ENCODE peak calls at places on chromosomes 4 and X, in nine cellular contexts. L is kidney glomerular epithelial cell; T is AG09319; V is activated CD8-positive, alpha-beta T cell treated with anti-CD3 and anti-CD28 coated beads for 36 hours; J is astrocyte; Z is endothelial cell; U is stimulated activated CD8-positive, alpha-beta memory T cell treated with anti-CD3 and anti-CD28 coated beads, Interleukin-7, amount 100 ng/mL, for 1 hour; Y is NCI-H1092 treated with DMSO at 0.1 percent for 48 hours; C is stromal cell of bone marrow. S is an unnamed sample.

GRCh38 chr4:77619408-77619807 is 13.8 kb downstream of the CXCL13 start:
- DNase-seq in L (no peak), T (no peak), V (no peak), J (no peak), Z (no peak), U (no peak), Y (no peak), C (peak; percentile 6), S (no peak)

GRCh38 chrX:130539721-130540321 is 138.0 kb downstream of the RBMX2 start:
- DNase-seq in L (no peak), T (peak; percentile 19), V (peak; percentile 56), J (peak; percentile 4), Z (peak; percentile 28), U (no peak), Y (peak; percentile 47), C (peak; percentile 20), S (no peak)

GRCh38 chr4:13432453-13432852 is 51.7 kb downstream of the RAB28 start:
- DNase-seq in L (no peak), T (no peak), V (no peak), J (peak; percentile 37), Z (no peak), U (no peak), Y (no peak), C (no peak), S (no peak)

GRCh38 chr4:89422441-89422950 is 114.9 kb upstream of the GPRIN3 start:
- DNase-seq in L (no peak), T (no peak), V (no peak), J (peak; percentile 38), Z (no peak), U (no peak), Y (no peak), C (no peak), S (no peak)

GRCh38 chrX:153462291-153462690 is 8.1 kb downstream of the HAUS7 start:
- DNase-seq in L (no peak), T (no peak), V (no peak), J (no peak), Z (no peak), U (no peak), Y (no peak), C (no peak), S (no peak)

GRCh38 chr4:169115897-169116254 is 105.8 kb upstream of the CBR4 start:
- DNase-seq in L (peak; percentile 92), T (peak; percentile 91), V (peak; percentile 27), J (peak; percentile 99), Z (no peak), U (no peak), Y (no peak), C (peak; percentile 92), S (peak; percentile 89)

GRCh38 chr4:74543247-74543670 is 98.3 kb downstream of the AREG start:
- DNase-seq in L (peak; percentile 17), T (no peak), V (peak; percentile 3), J (peak; percentile 43), Z (no peak), U (no peak), Y (no peak), C (no peak), S (no peak)

GRCh38 chr4:62588671-62589070 is 1388.5 kb downstream of the ADGRL3 start:
- DNase-seq in L (no peak), T (no peak), V (no peak), J (no peak), Z (no peak), U (no peak), Y (no peak), C (no peak), S (no peak)

GRCh38 chr4:1293981-1294380 is 4.3 kb downstream of the MAEA start:
- DNase-seq in L (peak; percentile 70), T (no peak), V (no peak), J (peak; percentile 79), Z (no peak), U (no peak), Y (no peak), C (peak; percentile 47), S (no peak)

GRCh38 chr4:167555338-167556022 is 321.2 kb upstream of the SPOCK3 start:
- DNase-seq in L (peak; percentile 53), T (no peak), V (no peak), J (no peak), Z (no peak), U (no peak), Y (no peak), C (no peak), S (no peak)

GRCh38 chrX:368811-369562 is 17.7 kb downstream of the PPP2R3B start:
- DNase-seq in L (no peak), T (no peak), V (no peak), J (peak; percentile 36), Z (no peak), U (no peak), Y (no peak), C (no peak), S (no peak)

GRCh38 chrX:53684415-53685192 is 1.9 kb downstream of the HUWE1 start:
- DNase-seq in L (peak; percentile 15), T (no peak), V (no peak), J (no peak), Z (no peak), U (no peak), Y (peak; percentile 73), C (no peak), S (no peak)

GRCh38 chr4:111641813-111642579 is 503.3 kb upstream of the FAM241A start:
- DNase-seq in L (peak; percentile 80), T (peak; percentile 89), V (peak; percentile 62), J (peak; percentile 73), Z (peak; percentile 69), U (no peak), Y (peak; percentile 75), C (peak; percentile 73), S (peak; percentile 64)

GRCh38 chr4:88090898-88091297 is 67.5 kb downstream of the ABCG2 start:
- DNase-seq in L (no peak), T (no peak), V (no peak), J (no peak), Z (no peak), U (no peak), Y (no peak), C (no peak), S (no peak)

GRCh38 chr4:75916091-75916661 is 13.9 kb upstream of the PPEF2 start:
- DNase-seq in L (peak; percentile 87), T (peak; percentile 31), V (peak; percentile 18), J (peak; percentile 37), Z (peak; percentile 44), U (no peak), Y (peak; percentile 55), C (peak; percentile 58), S (peak; percentile 57)

GRCh38 chr4:136369073-136369472 is 1163.2 kb downstream of the PCDH18 start:
- DNase-seq in L (no peak), T (no peak), V (no peak), J (peak; percentile 69), Z (no peak), U (no peak), Y (no peak), C (no peak), S (no peak)

GRCh38 chr4:101321481-101322042 is 25.8 kb downstream of the PPP3CA start:
- DNase-seq in L (no peak), T (no peak), V (no peak), J (no peak), Z (no peak), U (no peak), Y (no peak), C (no peak), S (no peak)

GRCh38 chrX:8897259-8897658 is 96.1 kb upstream of the FAM9A start:
- DNase-seq in L (no peak), T (no peak), V (no peak), J (peak; percentile 41), Z (no peak), U (no peak), Y (no peak), C (no peak), S (no peak)

S was measured in AG04450.